ENCODE peak calls at places on chromosomes 2 and 18, in five cellular contexts. U, M, L, O and V are unnamed samples. For H3K36me3 and H3K4me1, the result is how much of the 10 kb centered on the place peaks cover.

GRCh38 chr2:169775765-169776482 is 22.7 kb upstream of the SSB start:
- DNase-seq in U (no peak), M (peak), L (no peak), O (no peak), V (no peak)

GRCh38 chr2:101012706-101013181 is 10.7 kb downstream of the RPL31 start:
- DNase-seq in U (no peak), M (peak), L (peak), O (no peak), V (no peak)

GRCh38 chr2:226911932-226912331 is 76.1 kb downstream of the RHBDD1 start:
- DNase-seq in U (no peak), M (no peak), L (no peak), O (no peak), V (no peak)

GRCh38 chr2:228535396-228535795 is 353.9 kb upstream of the SPHKAP start:
- DNase-seq in U (no peak), M (no peak), L (no peak), O (no peak), V (no peak)

GRCh38 chr18:78323453-78324230 is 656.0 kb upstream of the SALL3 start:
- DNase-seq in U (no peak), M (no peak), L (no peak), O (no peak), V (no peak)

GRCh38 chr2:126370208-126370607 is 285.8 kb upstream of the GYPC start:
- DNase-seq in U (no peak), M (no peak), L (no peak), O (no peak), V (no peak)

GRCh38 chr2:11656252-11656651 is 13.7 kb downstream of the NTSR2 start:
- DNase-seq in U (no peak), M (no peak), L (no peak), O (no peak), V (no peak)

GRCh38 chr2:216690451-216691209 is 4.7 kb downstream of the IGFBP5 start:
- DNase-seq in U (no peak), M (no peak), L (no peak), O (peak), V (no peak)

GRCh38 chr18:5806860-5807259 is 88.5 kb downstream of the TMEM200C start:
- DNase-seq in U (no peak), M (no peak), L (no peak), O (no peak), V (no peak)

GRCh38 chr2:33765122-33765521 is 166.0 kb upstream of the FAM98A start:
- DNase-seq in U (no peak), M (no peak), L (peak), O (no peak), V (no peak)

GRCh38 chr2:13542642-13543041 is 825.9 kb downstream of the TRIB2 start:
- DNase-seq in U (no peak), M (no peak), L (no peak), O (no peak), V (no peak)

GRCh38 chr2:9753276-9753600 is 90.0 kb upstream of the TAF1B start:
- DNase-seq in U (no peak), M (peak), L (no peak), O (no peak), V (peak)

GRCh38 chr2:84792856-84793522 is 87.9 kb downstream of the TRABD2A start:
- DNase-seq in U (no peak), M (no peak), L (no peak), O (no peak), V (no peak)

GRCh38 chr2:171516793-171517192 is 5.5 kb upstream of the CYBRD1 start:
- DNase-seq in U (no peak), M (no peak), L (no peak), O (no peak), V (no peak)

GRCh38 chr18:5296706-5297320 is 1.3 kb upstream of the ZBTB14 start:
- DNase-seq in U (peak), M (peak), L (peak), O (peak), V (peak)

GRCh38 chr2:9712263-9712662 is 81.5 kb upstream of the YWHAQ start:
- DNase-seq in U (no peak), M (peak), L (no peak), O (no peak), V (no peak)

GRCh38 chr2:128432423-128432822 is 113.8 kb upstream of the HS6ST1 start:
- DNase-seq in U (no peak), M (no peak), L (no peak), O (no peak), V (no peak)

GRCh38 chr2:38214209-38214717 is 138.3 kb upstream of the CYP1B1 start:
- DNase-seq in U (no peak), M (peak), L (no peak), O (no peak), V (no peak)

GRCh38 chr18:25650201-25650941 is 298.4 kb upstream of the ZNF521 start:
- DNase-seq in U (no peak), M (no peak), L (no peak), O (no peak), V (no peak)

GRCh38 chr2:199738723-199739412 is 112.1 kb downstream of the FTCDNL1 start:
- DNase-seq in U (no peak), M (no peak), L (peak), O (no peak), V (no peak)

GRCh38 chr2:529425-529824 is 147.8 kb downstream of the TMEM18 start:
- DNase-seq in U (no peak), M (peak), L (no peak), O (no peak), V (no peak)

GRCh38 chr18:23377669-23378469 is 75.2 kb upstream of the RIOK3 start:
- DNase-seq in U (no peak), M (peak), L (no peak), O (no peak), V (no peak)

GRCh38 chr2:97985998-97986397 is 9.8 kb downstream of the TMEM131 start:
- DNase-seq in U (no peak), M (no peak), L (no peak), O (no peak), V (no peak)

GRCh38 chr18:22193466-22193865 is 24.1 kb downstream of the GATA6 start:
- DNase-seq in U (no peak), M (no peak), L (no peak), O (peak), V (no peak)

GRCh38 chr2:69767034-69767433 is 25.1 kb downstream of the ANXA4 start:
- DNase-seq in U (no peak), M (no peak), L (no peak), O (no peak), V (no peak)

GRCh38 chr2:10501521-10501961 is 53.4 kb upstream of the ODC1 start:
- DNase-seq in U (no peak), M (no peak), L (no peak), O (no peak), V (no peak)

GRCh38 chr2:16654775-16655456 is 10.7 kb downstream of the CYRIA start:
- DNase-seq in U (no peak), M (no peak), L (no peak), O (no peak), V (no peak)

GRCh38 chr2:162092656-162093556 is 18.9 kb upstream of the DPP4 start:
- DNase-seq in U (peak), M (no peak), L (no peak), O (peak), V (no peak)

GRCh38 chr2:2914252-2914651 is 463.4 kb downstream of the EIPR1 start:
- DNase-seq in U (no peak), M (no peak), L (no peak), O (no peak), V (no peak)

GRCh38 chr2:133431289-133431688 is 137.0 kb downstream of the NCKAP5 start:
- DNase-seq in U (no peak), M (no peak), L (no peak), O (no peak), V (no peak)

GRCh38 chr2:31401580-31401979 is 13.0 kb downstream of the XDH start:
- DNase-seq in U (no peak), M (no peak), L (peak), O (no peak), V (no peak)

GRCh38 chr2:23246992-23247683 is 137.8 kb upstream of the KLHL29 start:
- DNase-seq in U (no peak), M (no peak), L (no peak), O (no peak), V (no peak)

GRCh38 chr2:199261221-199261620 is 196.5 kb downstream of the SATB2 start:
- DNase-seq in U (no peak), M (no peak), L (no peak), O (no peak), V (no peak)

GRCh38 chr2:101766337-101766736 is 68.8 kb downstream of the MAP4K4 start:
- DNase-seq in U (no peak), M (no peak), L (no peak), O (no peak), V (no peak)

GRCh38 chr18:8988262-8988871 is 114.1 kb upstream of the NDUFV2 start:
- DNase-seq in U (peak), M (peak), L (peak), O (peak), V (peak)

GRCh38 chr18:68053290-68053689 is 536.8 kb upstream of the DSEL start:
- DNase-seq in U (no peak), M (no peak), L (no peak), O (no peak), V (no peak)

GRCh38 chr18:9736445-9736844 is 28.3 kb downstream of the RAB31 start:
- DNase-seq in U (no peak), M (no peak), L (no peak), O (no peak), V (no peak)

GRCh38 chr2:234427081-234428058 is 69.5 kb downstream of the ARL4C start:
- DNase-seq in U (no peak), M (peak), L (no peak), O (no peak), V (no peak)

GRCh38 chr18:56565596-56566355 is 72.6 kb downstream of the TXNL1 start:
- DNase-seq in U (no peak), M (no peak), L (no peak), O (no peak), V (no peak)

GRCh38 chr2:203450571-203450970 is 84.5 kb downstream of the RAPH1 start:
- DNase-seq in U (no peak), M (no peak), L (no peak), O (no peak), V (no peak)

GRCh38 chr2:203451686-203452085 is 83.4 kb downstream of the RAPH1 start:
- DNase-seq in U (no peak), M (no peak), L (no peak), O (no peak), V (no peak)

GRCh38 chr2:203455209-203455608 is 79.9 kb downstream of the RAPH1 start:
- DNase-seq in U (no peak), M (no peak), L (no peak), O (no peak), V (no peak)

GRCh38 chr2:203451011-203451410 is 84.1 kb downstream of the RAPH1 start:
- DNase-seq in U (no peak), M (no peak), L (no peak), O (no peak), V (no peak)

DNA sequence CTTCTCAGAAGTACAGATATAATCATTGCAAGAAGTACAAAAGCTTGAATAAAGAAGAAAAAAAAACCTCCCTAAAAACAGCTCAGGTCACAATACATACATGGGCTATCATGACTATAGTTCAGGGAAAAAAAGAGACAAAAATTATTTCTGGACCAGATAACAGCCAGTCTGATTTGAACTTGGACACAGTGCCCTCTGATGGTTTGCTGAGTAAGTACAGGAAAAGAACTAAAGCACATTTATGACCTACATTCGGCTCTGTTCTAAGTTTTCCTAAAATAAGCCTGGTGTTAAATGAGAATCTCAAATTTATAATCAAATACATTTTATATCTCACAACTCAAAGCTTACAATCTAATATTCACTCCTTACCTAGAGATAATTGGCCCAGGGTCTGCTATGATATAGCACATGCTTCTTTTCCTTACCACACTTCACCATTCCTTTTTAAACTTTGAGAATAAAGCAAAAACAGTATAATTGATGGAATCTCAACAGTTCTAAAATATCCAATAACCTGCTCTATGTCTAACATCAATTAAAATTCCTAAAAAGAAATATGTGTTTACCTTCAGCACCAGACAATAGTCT is 81.1 kb downstream of the RAPH1 start:
- DNase-seq in U (peak), M (peak), L (no peak), O (no peak), V (no peak)
- H3K36me3 ChIP-seq in U (half or more), M (under half), L (under half), O (under half), V (under half)

DNA sequence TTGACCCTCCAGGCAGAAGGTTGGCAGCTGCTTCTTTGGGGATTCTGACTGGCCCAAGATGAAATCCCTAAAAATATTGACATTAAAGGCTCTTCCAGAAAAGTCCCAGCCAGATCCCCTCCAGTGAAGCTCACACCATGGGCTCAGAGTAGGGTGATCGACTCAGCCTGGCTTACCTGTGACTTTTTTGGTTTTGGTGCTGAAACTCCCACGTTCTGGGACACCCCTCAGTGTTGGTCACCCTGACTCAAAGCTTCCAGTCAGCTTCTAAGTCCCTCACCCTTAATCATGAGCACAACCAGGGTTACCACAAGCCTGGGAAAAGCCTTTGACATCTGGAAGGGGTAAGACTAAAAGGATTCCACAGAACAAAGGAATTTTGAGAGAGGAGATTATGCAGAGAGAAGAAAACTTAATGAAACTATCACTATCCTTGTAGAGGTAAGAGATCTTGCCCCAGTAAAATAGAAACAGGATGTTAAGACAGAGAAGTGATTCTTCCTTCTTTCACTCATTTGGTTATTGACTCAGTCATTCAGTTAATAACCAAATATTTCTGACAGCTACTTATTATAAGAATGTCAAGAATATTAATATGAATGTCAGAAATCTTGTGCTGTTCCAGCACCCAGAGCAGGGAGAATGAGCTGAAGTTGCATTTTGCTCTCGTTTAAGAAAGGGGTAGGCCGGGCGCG is 66.8 kb upstream of the SEC11C start:
- DNase-seq in U (no peak), M (no peak), L (no peak), O (no peak), V (no peak)
- H3K4me1 ChIP-seq in U (under half), M (under half), L (under half), O (under half), V (under half)

DNA sequence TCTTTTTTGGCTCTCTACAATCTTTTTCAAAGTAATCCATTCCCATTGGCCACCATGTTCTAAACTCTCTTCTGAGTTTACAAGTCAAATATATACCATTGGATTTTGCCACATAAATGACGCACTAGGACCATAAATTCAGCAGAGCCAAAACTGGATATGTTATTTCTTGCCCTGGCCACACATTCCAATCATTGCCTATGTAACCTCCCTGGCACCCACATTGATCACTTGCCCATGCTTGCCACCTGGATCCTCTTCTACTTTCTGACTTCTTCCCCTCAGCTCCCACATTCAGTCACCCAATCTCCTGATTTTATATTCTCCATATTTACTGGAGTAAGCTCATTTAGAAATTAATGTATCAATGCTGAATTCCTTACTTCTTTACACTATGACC is 5.1 kb upstream of the ZC3H15 start:
- DNase-seq in U (no peak), M (no peak), L (no peak), O (no peak), V (no peak)
- H3K36me3 ChIP-seq in U (under half), M (under half), L (under half), O (under half), V (under half)

GRCh38 chr2:112883669-112884068 is 27.3 kb upstream of the IL37 start:
- DNase-seq in U (no peak), M (no peak), L (no peak), O (no peak), V (no peak)
- H3K4me1 ChIP-seq in U (under half), M (under half), L (under half), O (under half), V (under half)

DNA sequence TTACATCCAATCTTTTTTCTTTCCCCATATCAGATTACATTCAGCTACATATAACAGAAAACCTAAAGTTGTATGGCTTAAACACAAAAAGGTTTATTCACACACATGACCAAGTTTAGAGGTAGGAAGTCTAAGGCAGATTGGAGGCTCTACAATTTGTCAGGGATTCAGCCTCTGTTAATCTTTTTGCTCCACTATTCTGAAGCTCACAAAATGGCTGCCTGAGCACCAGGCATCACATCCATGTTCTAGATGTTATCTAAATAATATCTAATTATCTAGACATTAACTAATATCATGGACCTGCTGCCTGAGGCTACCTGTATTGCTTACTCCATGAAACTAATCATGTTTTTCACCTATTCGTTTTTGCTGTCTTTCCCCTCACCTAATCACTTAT is 23.7 kb upstream of the DSC2 start:
- DNase-seq in U (no peak), M (no peak), L (no peak), O (no peak), V (no peak)
- H3K36me3 ChIP-seq in U (under half), M (under half), L (under half), O (under half), V (under half)